ENCODE peak calls at places on chromosomes 2 and 18, in six cellular contexts. One of them, this sample, is unnamed. For H3K9me3, the result is how much of the 10 kb centered on the place peaks cover.

GRCh38 chr2:228628682-228629081 is 447.2 kb upstream of the SPHKAP start:
- DNase-seq in stomach: no peak
- DNase-seq in prostate gland: no peak
- DNase-seq in transverse colon: no peak
- DNase-seq in breast epithelium: no peak
- DNase-seq in suprapubic skin: no peak
- DNase-seq in this sample: no peak

GRCh38 chr18:73924316-73924715 is 223.3 kb downstream of the FBXO15 start:
- DNase-seq in stomach: no peak
- DNase-seq in prostate gland: no peak
- DNase-seq in transverse colon: no peak
- DNase-seq in breast epithelium: no peak
- DNase-seq in suprapubic skin: no peak
- DNase-seq in this sample: no peak

GRCh38 chr2:205210494-205210893 is 471.8 kb upstream of the NRP2 start:
- DNase-seq in stomach: no peak
- DNase-seq in prostate gland: no peak
- DNase-seq in transverse colon: no peak
- DNase-seq in breast epithelium: no peak
- DNase-seq in suprapubic skin: no peak
- DNase-seq in this sample: no peak

GRCh38 chr2:140975237-140975636 is 1155.6 kb downstream of the LRP1B start:
- DNase-seq in stomach: no peak
- DNase-seq in prostate gland: no peak
- DNase-seq in transverse colon: no peak
- DNase-seq in breast epithelium: no peak
- DNase-seq in suprapubic skin: no peak
- DNase-seq in this sample: no peak

GRCh38 chr2:156436477-156437085 is 402 bp downstream of the GPD2 start:
- DNase-seq in stomach: peak
- DNase-seq in prostate gland: peak
- DNase-seq in transverse colon: peak
- DNase-seq in breast epithelium: no peak
- DNase-seq in suprapubic skin: no peak
- DNase-seq in this sample: no peak

GRCh38 chr2:55856936-55857335 is 66.6 kb downstream of the EFEMP1 start:
- DNase-seq in stomach: no peak
- DNase-seq in prostate gland: no peak
- DNase-seq in transverse colon: no peak
- DNase-seq in breast epithelium: no peak
- DNase-seq in suprapubic skin: no peak
- DNase-seq in this sample: no peak

GRCh38 chr2:111122631-111123421 is 2.1 kb downstream of the BCL2L11 start:
- DNase-seq in stomach: peak
- DNase-seq in prostate gland: peak
- DNase-seq in transverse colon: peak
- DNase-seq in breast epithelium: peak
- DNase-seq in suprapubic skin: peak
- DNase-seq in this sample: no peak

GRCh38 chr2:64311191-64311910 is 142.6 kb upstream of the LGALSL start:
- DNase-seq in stomach: no peak
- DNase-seq in prostate gland: no peak
- DNase-seq in transverse colon: no peak
- DNase-seq in breast epithelium: peak
- DNase-seq in suprapubic skin: no peak
- DNase-seq in this sample: peak

GRCh38 chr2:223048519-223048918 is 3.5 kb upstream of the KCNE4 start:
- DNase-seq in stomach: no peak
- DNase-seq in prostate gland: no peak
- DNase-seq in transverse colon: no peak
- DNase-seq in breast epithelium: no peak
- DNase-seq in suprapubic skin: no peak
- DNase-seq in this sample: no peak

GRCh38 chr2:97900806-97901205 is 94.9 kb downstream of the TMEM131 start:
- DNase-seq in stomach: no peak
- DNase-seq in prostate gland: no peak
- DNase-seq in transverse colon: no peak
- DNase-seq in breast epithelium: no peak
- DNase-seq in suprapubic skin: no peak
- DNase-seq in this sample: no peak

GRCh38 chr2:113010088-113010487 is 4.8 kb downstream of the IL36A start:
- DNase-seq in stomach: no peak
- DNase-seq in prostate gland: no peak
- DNase-seq in transverse colon: no peak
- DNase-seq in breast epithelium: no peak
- DNase-seq in suprapubic skin: no peak
- DNase-seq in this sample: no peak

GRCh38 chr2:238439912-238440311 is 13.2 kb downstream of the ASB1 start:
- DNase-seq in stomach: no peak
- DNase-seq in prostate gland: no peak
- DNase-seq in transverse colon: no peak
- DNase-seq in breast epithelium: no peak
- DNase-seq in suprapubic skin: no peak
- DNase-seq in this sample: no peak

GRCh38 chr2:69208023-69208595 is 178.9 kb downstream of the GFPT1 start:
- DNase-seq in stomach: no peak
- DNase-seq in prostate gland: no peak
- DNase-seq in transverse colon: no peak
- DNase-seq in breast epithelium: no peak
- DNase-seq in suprapubic skin: no peak
- DNase-seq in this sample: no peak

GRCh38 chr2:202158796-202159195 is 79.6 kb downstream of the SUMO1 start:
- DNase-seq in stomach: no peak
- DNase-seq in prostate gland: peak
- DNase-seq in transverse colon: no peak
- DNase-seq in breast epithelium: no peak
- DNase-seq in suprapubic skin: no peak
- DNase-seq in this sample: no peak

GRCh38 chr2:241112592-241112991 is 10.5 kb upstream of the MTERF4 start:
- DNase-seq in stomach: no peak
- DNase-seq in prostate gland: no peak
- DNase-seq in transverse colon: no peak
- DNase-seq in breast epithelium: no peak
- DNase-seq in suprapubic skin: no peak
- DNase-seq in this sample: no peak

GRCh38 chr2:239601201-239601851 is 200.5 kb upstream of the HDAC4 start:
- DNase-seq in stomach: peak
- DNase-seq in prostate gland: no peak
- DNase-seq in transverse colon: no peak
- DNase-seq in breast epithelium: no peak
- DNase-seq in suprapubic skin: no peak
- DNase-seq in this sample: no peak

GRCh38 chr2:161414385-161415040 is 1.6 kb upstream of the TBR1 start:
- DNase-seq in stomach: no peak
- DNase-seq in prostate gland: no peak
- DNase-seq in transverse colon: peak
- DNase-seq in breast epithelium: no peak
- DNase-seq in suprapubic skin: no peak
- DNase-seq in this sample: no peak

DNA sequence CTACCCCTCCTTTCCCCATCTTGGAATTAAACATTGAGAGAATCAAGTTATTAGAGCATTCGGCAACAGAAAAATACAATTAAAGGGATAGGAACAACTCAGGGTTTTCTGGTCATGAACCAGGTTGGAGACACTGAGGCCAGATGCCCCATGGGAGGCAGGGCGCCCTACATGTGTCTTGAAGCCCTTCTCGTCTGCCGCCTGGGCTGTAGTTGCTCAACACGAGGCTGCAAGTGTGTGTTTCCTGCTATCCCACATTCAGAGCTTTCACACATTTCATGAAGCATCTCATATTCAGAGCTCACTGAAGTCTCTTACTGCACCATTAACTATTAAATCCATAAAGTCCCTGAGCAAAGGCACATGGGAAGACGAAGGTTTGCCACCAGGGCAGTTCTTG is 28.8 kb downstream of the TTC39C start:
- DNase-seq in stomach: no peak
- DNase-seq in prostate gland: no peak
- DNase-seq in transverse colon: no peak
- DNase-seq in breast epithelium: no peak
- DNase-seq in suprapubic skin: no peak
- DNase-seq in this sample: no peak
- TF ChIP-seq POLR2AphosphoS5 in stomach: no peak
- TF ChIP-seq POLR2AphosphoS5 in prostate gland: no peak
- TF ChIP-seq POLR2AphosphoS5 in transverse colon: no peak
- TF ChIP-seq POLR2AphosphoS5 in breast epithelium: no peak
- TF ChIP-seq POLR2AphosphoS5 in suprapubic skin: no peak
- TF ChIP-seq POLR2AphosphoS5 in this sample: no peak

DNA sequence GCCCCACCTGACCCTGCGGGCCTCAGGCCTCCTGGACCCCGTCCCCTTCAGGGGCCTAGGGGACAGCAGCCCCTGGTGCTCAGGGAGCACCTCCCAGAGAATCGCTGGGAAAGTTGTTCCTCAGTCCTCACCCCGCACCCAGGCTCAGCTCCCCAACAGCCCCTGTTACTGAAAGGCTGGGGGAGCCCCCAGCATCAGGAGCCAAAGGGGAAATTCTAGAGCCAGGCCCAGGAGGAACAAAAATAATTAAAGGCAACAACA is 76.0 kb downstream of the MEX3C start:
- DNase-seq in stomach: no peak
- DNase-seq in prostate gland: no peak
- DNase-seq in transverse colon: no peak
- DNase-seq in breast epithelium: no peak
- DNase-seq in suprapubic skin: no peak
- DNase-seq in this sample: no peak
- H3K9me3 ChIP-seq in stomach: under half
- H3K9me3 ChIP-seq in prostate gland: under half
- H3K9me3 ChIP-seq in transverse colon: under half
- H3K9me3 ChIP-seq in breast epithelium: under half
- H3K9me3 ChIP-seq in suprapubic skin: under half
- H3K9me3 ChIP-seq in this sample: under half

GRCh38 chr2:39164089-39164488 is 43.2 kb upstream of the SOS1 start:
- DNase-seq in stomach: no peak
- DNase-seq in prostate gland: no peak
- DNase-seq in transverse colon: no peak
- DNase-seq in breast epithelium: no peak
- DNase-seq in suprapubic skin: no peak
- DNase-seq in this sample: no peak
- TF ChIP-seq POLR2AphosphoS5 in stomach: no peak
- TF ChIP-seq POLR2AphosphoS5 in prostate gland: no peak
- TF ChIP-seq POLR2AphosphoS5 in transverse colon: no peak
- TF ChIP-seq POLR2AphosphoS5 in breast epithelium: no peak
- TF ChIP-seq POLR2AphosphoS5 in suprapubic skin: no peak
- TF ChIP-seq POLR2AphosphoS5 in this sample: no peak

DNA sequence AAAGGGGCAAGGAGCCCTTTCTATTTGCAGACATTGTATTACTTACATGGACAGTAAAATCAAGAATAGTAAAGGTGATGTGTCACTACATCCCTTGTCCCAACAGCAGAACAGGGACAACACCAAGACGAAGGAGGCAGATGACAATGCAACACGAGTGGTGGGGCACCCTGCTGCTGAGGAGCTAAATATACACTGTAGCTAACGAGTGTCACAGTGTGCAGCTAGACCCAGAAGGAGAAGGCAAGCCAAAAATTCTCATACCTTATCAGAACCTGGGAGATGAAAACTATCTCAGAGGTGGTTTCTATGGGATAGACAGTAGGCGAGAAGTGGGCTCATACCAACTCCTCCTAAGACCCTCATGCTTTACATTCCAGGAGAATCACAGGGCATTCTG is 518.4 kb upstream of the LRRTM1 start:
- DNase-seq in stomach: no peak
- DNase-seq in prostate gland: no peak
- DNase-seq in transverse colon: no peak
- DNase-seq in breast epithelium: no peak
- DNase-seq in suprapubic skin: no peak
- DNase-seq in this sample: no peak
- H3K9me3 ChIP-seq in stomach: under half
- H3K9me3 ChIP-seq in prostate gland: under half
- H3K9me3 ChIP-seq in transverse colon: under half
- H3K9me3 ChIP-seq in breast epithelium: under half
- H3K9me3 ChIP-seq in suprapubic skin: under half
- H3K9me3 ChIP-seq in this sample: under half

This sample was measured in esophagus muscularis mucosa.